ENCODE peak calls at places on chromosome 12, in four cellular contexts. O is Calu3, T is NCI-H1105, S is GM23248. K is an unnamed sample.

GRCh38 chr12:122730215-122731014 is at the start of gene HCAR1:
- DNase-seq in T (no peak), S (no peak), O (peak), K (peak)

GRCh38 chr12:31849090-31849687 is 110.0 kb upstream of the RESF1 start:
- DNase-seq in O (peak), S (no peak), T (no peak), K (no peak)

GRCh38 chr12:124517260-124518050 is 50.0 kb downstream of the NCOR2 start:
- DNase-seq in O (peak), S (peak), T (peak), K (peak)

GRCh38 chr12:26097046-26097878 is 27.6 kb downstream of the BHLHE41 start:
- DNase-seq in T (peak), O (peak), S (peak), K (peak)

GRCh38 chr12:122106891-122107660 is 28.5 kb downstream of the MLXIP start:
- DNase-seq in O (no peak), T (no peak), S (peak), K (no peak)

GRCh38 chr12:55935742-55936151 is 4.8 kb downstream of the DGKA start:
- DNase-seq in O (no peak), S (no peak), T (no peak), K (no peak)

GRCh38 chr12:95790912-95791849 is 617 bp upstream of the NTN4 start:
- DNase-seq in T (no peak), O (peak), S (peak), K (peak)

GRCh38 chr12:110641512-110641911 is 27.6 kb downstream of the TCTN1 start:
- DNase-seq in T (no peak), O (no peak), S (no peak), K (peak)

GRCh38 chr12:45278447-45278846 is 62.6 kb downstream of the ANO6 start:
- DNase-seq in T (no peak), S (no peak), O (no peak), K (no peak)